ENCODE peak calls at places on chromosomes 4 and X, in five cellular contexts. C, M, K, Y and G are unnamed samples. For H3K36me3, the result is how much of the 10 kb centered on the place peaks cover.

GRCh38 chr4:124262211-124263179 is 450.0 kb downstream of the ANKRD50 start:
- DNase-seq in Y (peak), C (peak), K (peak), M (peak), G (peak)

GRCh38 chr4:25580633-25581467 is 74.8 kb upstream of the SLC34A2 start:
- DNase-seq in Y (no peak), C (no peak), K (no peak), M (no peak), G (no peak)

GRCh38 chrX:136318895-136319597 is 18.3 kb downstream of the ADGRG4 start:
- DNase-seq in C (no peak), K (no peak), M (no peak), Y (no peak), G (no peak)

GRCh38 chr4:79232555-79232954 is 93.3 kb downstream of the NAA11 start:
- DNase-seq in K (no peak), M (no peak), Y (no peak), C (no peak), G (no peak)

GRCh38 chr4:78481180-78481579 is 70.4 kb upstream of the ANXA3 start:
- DNase-seq in Y (peak), K (no peak), M (no peak), C (no peak), G (peak)

GRCh38 chr4:10753856-10754384 is 69.4 kb upstream of the CLNK start:
- DNase-seq in K (no peak), C (no peak), Y (no peak), M (no peak), G (no peak)

GRCh38 chr4:1116837-1117236 is 3.5 kb upstream of the RNF212 start:
- DNase-seq in Y (no peak), M (no peak), K (no peak), C (no peak), G (peak)

GRCh38 chr4:61877893-61878292 is 677.8 kb downstream of the ADGRL3 start:
- DNase-seq in C (no peak), K (no peak), M (no peak), Y (no peak), G (no peak)

GRCh38 chrX:545488-545887 is 85.1 kb upstream of the SHOX start:
- DNase-seq in Y (no peak), K (peak), C (no peak), M (no peak), G (no peak)

GRCh38 chr4:74005528-74005927 is 7.1 kb upstream of the CXCL5 start:
- DNase-seq in Y (peak), M (no peak), C (no peak), K (no peak), G (no peak)

GRCh38 chrX:134836497-134836968 is 154.3 kb upstream of the SMIM10 start:
- DNase-seq in C (no peak), K (no peak), Y (no peak), M (peak), G (peak)

GRCh38 chrX:3165808-3166207 is 124.5 kb downstream of the ARSF start:
- DNase-seq in K (no peak), Y (no peak), M (no peak), C (no peak), G (no peak)

GRCh38 chr4:3868841-3869572 is 102.8 kb downstream of the ADRA2C start:
- DNase-seq in C (no peak), M (no peak), K (no peak), Y (no peak), G (no peak)

GRCh38 chr4:22115262-22115661 is 166.7 kb upstream of the KCNIP4 start:
- DNase-seq in C (no peak), K (no peak), Y (no peak), M (no peak), G (no peak)

GRCh38 chr4:54940996-54941395 is 184.4 kb downstream of the KDR start:
- DNase-seq in C (no peak), Y (no peak), M (no peak), K (no peak), G (no peak)

GRCh38 chrX:49177338-49177833 is 5.7 kb downstream of the PLP2 start:
- DNase-seq in M (no peak), C (no peak), K (no peak), Y (peak), G (no peak)

GRCh38 chrX:134807039-134807729 is 148.9 kb upstream of the PLAC1 start:
- DNase-seq in C (peak), Y (peak), K (peak), M (peak), G (peak)

GRCh38 chrX:154366666-154367055 is 7.8 kb downstream of the FLNA start:
- DNase-seq in Y (no peak), M (no peak), K (no peak), C (no peak), G (no peak)

GRCh38 chrX:154363706-154364439 is 10.6 kb downstream of the FLNA start:
- DNase-seq in M (no peak), K (no peak), Y (no peak), C (no peak), G (no peak)

GRCh38 chrX:154365997-154366665 is 8.3 kb downstream of the FLNA start:
- DNase-seq in K (no peak), C (no peak), Y (no peak), M (no peak), G (no peak)

GRCh38 chrX:154367474-154368308 is 6.7 kb downstream of the FLNA start:
- DNase-seq in C (no peak), M (no peak), K (no peak), Y (no peak), G (no peak)

GRCh38 chrX:154365052-154365600 is 9.3 kb downstream of the FLNA start:
- DNase-seq in Y (no peak), M (no peak), K (no peak), C (no peak), G (no peak)
- H3K36me3 ChIP-seq in Y (under half), M (under half), K (under half), C (half or more), G (under half)

DNA sequence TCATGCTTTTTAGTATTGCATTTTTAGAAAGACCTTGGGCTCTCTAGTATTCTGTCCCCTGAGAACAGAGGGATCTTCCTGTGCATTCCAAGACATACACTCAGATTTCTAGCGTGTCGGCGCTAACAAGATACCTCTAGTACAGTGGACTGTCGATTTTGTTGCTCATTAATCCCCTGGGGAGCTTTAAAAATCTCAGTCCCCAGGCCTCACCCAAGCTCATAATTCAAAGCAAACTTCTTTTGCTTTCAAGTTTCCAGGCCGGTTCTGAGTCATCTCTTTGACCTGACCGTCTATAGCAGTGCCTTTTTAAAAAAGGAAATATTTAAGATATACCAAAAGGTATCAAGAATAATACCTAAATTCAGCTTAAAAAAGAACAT is 137.0 kb downstream of the AMMECR1 start:
- DNase-seq in C (no peak), Y (peak), K (no peak), M (peak), G (peak)
- H3K4me2 ChIP-seq in C (no peak), Y (peak), K (no peak), M (peak), G (peak)

GRCh38 chr4:145840162-145840768 is 98.4 kb downstream of the ZNF827 start:
- DNase-seq in C (no peak), K (no peak), Y (peak), M (peak), G (peak)

GRCh38 chr4:145843148-145843547 is 95.5 kb downstream of the ZNF827 start:
- DNase-seq in M (no peak), Y (peak), K (no peak), C (no peak), G (peak)

GRCh38 chr4:145840801-145841200 is 97.8 kb downstream of the ZNF827 start:
- DNase-seq in C (no peak), Y (no peak), K (no peak), M (no peak), G (no peak)

GRCh38 chr4:145843651-145844050 is 95.0 kb downstream of the ZNF827 start:
- DNase-seq in M (no peak), Y (no peak), K (no peak), C (no peak), G (no peak)

DNA sequence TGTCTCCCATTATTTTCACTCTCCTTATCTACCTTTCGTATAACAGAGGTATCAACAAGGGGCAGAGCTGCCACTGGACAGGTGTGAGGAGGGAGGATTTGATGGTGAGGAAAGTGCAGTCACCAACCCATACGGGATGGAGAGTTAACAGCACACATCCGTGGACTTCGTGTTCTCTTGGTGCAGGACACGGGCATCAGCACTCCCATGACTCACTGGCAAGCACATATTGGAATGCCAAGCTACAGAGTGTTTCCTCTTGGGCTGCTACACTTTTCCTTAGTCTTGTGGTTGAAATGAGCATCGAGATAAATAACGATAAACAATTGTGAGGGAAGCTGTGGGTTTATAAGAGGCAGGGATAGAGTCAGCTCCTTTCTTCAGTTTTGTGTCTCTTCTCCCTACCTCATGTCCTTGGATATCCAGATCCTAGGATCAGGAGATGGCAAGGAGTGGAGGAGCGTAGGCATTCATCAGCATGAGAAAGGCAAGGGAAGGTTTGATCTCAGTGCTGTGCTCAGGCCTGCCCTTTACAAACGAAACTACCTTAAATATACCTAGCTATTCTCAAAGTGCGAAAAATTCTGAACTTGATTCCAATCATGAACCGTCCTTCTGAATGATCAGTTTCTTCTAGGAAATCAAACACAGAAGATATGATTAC is 96.3 kb downstream of the ZNF827 start:
- DNase-seq in C (no peak), Y (no peak), K (no peak), M (no peak), G (peak)
- H3K36me3 ChIP-seq in C (half or more), Y (under half), K (under half), M (under half), G (under half)

GRCh38 chr4:13642576-13642975 is 15.1 kb upstream of the BOD1L1 start:
- DNase-seq in Y (no peak), M (no peak), C (no peak), K (no peak), G (peak)
- H3K4me2 ChIP-seq in Y (no peak), M (no peak), C (no peak), K (no peak), G (no peak)

DNA sequence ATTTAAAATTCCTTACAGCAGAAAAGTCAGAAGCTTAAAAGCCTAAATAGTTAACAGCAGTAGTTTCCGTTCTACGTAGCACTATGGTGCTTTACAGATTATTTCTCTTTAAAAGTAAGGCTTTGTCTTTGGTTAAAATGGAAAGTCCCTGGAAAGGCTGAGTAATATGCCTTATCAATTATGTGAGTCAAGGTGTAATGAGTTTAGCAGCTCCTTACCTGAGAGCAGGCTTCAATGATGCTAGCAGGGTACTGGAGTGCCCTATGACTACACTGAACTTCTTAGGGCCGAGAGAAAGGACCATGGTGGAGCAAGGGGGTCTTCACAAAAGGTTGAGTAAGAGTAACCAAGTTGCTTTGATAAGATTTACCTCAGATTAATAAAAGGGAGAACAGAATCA is 12.6 kb upstream of the NKX6-1 start:
- DNase-seq in C (no peak), K (no peak), M (no peak), Y (peak), G (no peak)
- H3K36me3 ChIP-seq in C (under half), K (under half), M (under half), Y (under half), G (under half)

DNA sequence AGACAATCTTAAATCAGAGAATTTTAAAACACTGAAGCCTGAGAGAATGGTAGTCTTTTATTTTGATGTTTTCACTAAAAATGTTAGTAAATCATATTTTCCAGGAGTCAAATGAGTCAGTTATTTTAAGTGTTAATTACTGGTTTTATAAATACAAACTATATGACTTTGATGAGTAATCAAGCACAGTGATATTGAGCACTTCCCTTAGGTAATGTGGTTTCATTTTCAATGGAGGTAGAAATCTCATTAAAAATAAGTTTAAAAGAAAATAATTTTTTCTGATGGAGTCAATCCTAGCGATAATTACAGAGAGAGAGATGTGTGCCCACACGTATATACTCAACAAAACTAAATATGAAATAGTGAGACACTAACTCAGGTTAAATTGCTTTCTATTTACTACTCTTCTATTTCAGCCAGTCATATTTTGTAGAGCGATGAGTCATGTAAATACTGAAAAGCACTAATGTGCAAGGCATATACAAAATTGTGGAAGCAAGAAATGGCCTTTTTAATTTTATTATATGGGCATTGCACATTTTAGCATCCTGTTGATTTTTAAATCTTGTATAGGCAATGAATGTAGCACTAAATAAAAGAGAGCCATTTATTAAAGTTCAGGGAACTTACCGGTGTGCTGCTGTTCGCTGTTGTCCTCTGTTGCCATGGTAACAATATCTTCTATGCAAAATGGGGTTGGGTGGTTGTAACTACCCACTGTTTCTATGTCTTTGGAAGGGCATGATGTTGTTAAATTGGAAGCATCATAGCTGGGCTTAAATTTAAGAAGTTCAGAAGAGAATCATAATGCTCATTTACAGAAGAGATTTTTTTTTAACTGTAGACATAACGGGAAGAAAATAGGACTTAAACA is 513.7 kb downstream of the TLL1 start:
- DNase-seq in C (no peak), K (no peak), Y (peak), M (no peak), G (no peak)
- H3K4me2 ChIP-seq in C (no peak), K (no peak), Y (no peak), M (no peak), G (no peak)

DNA sequence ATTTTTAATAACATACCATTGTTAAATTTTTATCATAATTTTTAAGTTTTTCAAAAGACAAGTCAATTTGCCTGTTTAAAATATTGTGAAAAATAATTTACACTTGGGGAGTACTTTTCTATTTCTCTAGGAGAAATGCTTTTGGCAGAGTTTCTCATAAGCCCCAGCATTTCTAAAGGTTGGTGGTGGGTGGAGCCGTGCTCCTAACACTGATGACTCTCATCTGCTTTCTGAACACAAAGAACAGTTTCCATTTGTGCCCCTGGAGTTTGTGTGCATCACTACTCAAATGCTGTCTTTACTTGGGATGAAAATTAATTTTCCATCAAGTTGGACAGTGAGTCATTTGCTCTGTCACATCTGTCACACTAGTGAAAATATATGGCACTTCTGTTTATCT is 57.6 kb downstream of the TNIP2 start:
- DNase-seq in C (no peak), Y (no peak), K (no peak), M (no peak), G (no peak)
- H3K36me3 ChIP-seq in C (half or more), Y (under half), K (under half), M (under half), G (under half)

DNA sequence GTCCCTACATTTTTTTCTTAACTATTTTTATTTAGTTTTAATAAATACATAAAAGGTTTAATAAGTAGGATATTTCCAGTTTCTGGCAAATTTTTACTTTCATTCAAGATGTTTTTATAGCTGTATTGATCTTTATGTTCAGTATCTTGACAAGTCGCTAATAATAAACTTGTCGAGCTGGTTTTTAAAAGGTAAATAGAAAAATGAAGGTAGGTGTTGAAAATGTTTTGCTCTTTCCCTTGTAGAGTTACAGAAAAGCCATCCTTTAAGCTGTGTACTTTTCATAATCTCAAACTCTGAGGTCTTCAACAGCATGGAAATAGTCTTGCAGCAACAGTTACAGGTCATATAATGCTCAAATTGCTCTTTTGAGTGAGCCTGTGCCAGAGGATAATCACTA is 52.6 kb downstream of the RS1 start:
- DNase-seq in C (no peak), Y (no peak), M (no peak), K (no peak), G (no peak)
- H3K4me2 ChIP-seq in C (no peak), Y (no peak), M (no peak), K (no peak), G (no peak)

DNA sequence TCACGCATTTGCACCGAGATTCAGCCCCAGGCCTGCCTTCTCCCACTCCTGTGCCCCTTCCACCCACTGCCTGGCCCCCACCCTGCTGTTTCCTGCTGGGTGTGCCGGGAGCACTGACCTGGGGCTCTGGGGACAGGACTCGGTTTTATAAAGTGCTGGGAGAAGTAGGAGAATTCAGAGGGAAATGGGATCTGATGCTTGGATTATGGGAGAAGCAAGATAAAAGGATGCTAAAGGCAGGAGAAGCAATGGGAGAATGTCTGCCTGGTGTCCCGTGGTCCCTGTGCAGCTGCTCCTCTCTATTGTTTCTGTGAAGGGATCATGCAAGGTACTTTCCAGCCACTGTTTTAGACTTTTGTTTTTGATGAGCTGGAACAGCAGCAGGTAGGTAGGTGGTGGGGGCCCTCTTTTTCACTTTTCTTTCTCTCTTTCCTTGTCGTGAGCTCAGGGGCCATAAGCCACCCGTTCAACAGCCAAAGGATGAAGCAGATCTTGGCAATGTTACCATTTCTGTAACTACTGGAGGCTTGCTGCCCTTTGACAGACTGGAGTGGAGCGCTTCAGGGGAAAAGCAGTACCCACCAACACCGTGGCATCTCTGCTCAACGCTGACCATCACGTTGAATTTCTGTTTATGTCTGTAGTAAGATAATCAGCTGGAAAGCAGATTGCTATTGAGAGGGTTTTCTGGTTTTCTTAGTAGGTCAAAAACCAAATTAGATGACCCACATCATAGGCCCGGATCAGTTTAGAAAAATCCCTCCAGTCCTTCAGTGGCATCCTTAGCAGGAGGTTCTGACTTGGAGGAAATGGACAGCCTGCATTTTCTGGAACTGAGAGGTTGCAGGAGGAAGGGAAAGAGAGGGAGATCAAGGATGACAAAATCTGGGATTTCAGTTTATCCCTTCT is 63.8 kb upstream of the ENPP6 start:
- DNase-seq in K (no peak), Y (no peak), M (no peak), C (no peak), G (no peak)
- H3K36me3 ChIP-seq in K (under half), Y (under half), M (under half), C (under half), G (under half)